ENCODE peak calls at places on chromosomes 4 and X, in seven cellular contexts. One of them, this sample, is unnamed.

GRCh38 chr4:8906668-8906970 is 35.0 kb upstream of the HMX1 start:
- DNase-seq in gastrocnemius medialis: no peak
- DNase-seq in fibroblast of lung: no peak
- DNase-seq in suprapubic skin: peak
- DNase-seq in right lobe of liver: peak
- DNase-seq in breast epithelium: no peak
- DNase-seq in upper lobe of right lung: peak
- DNase-seq in this sample: no peak

GRCh38 chr4:112289407-112290253 is 3.9 kb upstream of the TIFA start:
- DNase-seq in gastrocnemius medialis: no peak
- DNase-seq in fibroblast of lung: no peak
- DNase-seq in suprapubic skin: no peak
- DNase-seq in right lobe of liver: no peak
- DNase-seq in breast epithelium: no peak
- DNase-seq in upper lobe of right lung: no peak
- DNase-seq in this sample: no peak

GRCh38 chr4:36277533-36277932 is 3.9 kb upstream of the DTHD1 start:
- DNase-seq in gastrocnemius medialis: no peak
- DNase-seq in fibroblast of lung: no peak
- DNase-seq in suprapubic skin: no peak
- DNase-seq in right lobe of liver: no peak
- DNase-seq in breast epithelium: no peak
- DNase-seq in upper lobe of right lung: no peak
- DNase-seq in this sample: no peak

GRCh38 chr4:108889696-108890475 is 127.0 kb upstream of the ETNPPL start:
- DNase-seq in gastrocnemius medialis: no peak
- DNase-seq in fibroblast of lung: peak
- DNase-seq in suprapubic skin: no peak
- DNase-seq in right lobe of liver: no peak
- DNase-seq in breast epithelium: no peak
- DNase-seq in upper lobe of right lung: no peak
- DNase-seq in this sample: no peak

GRCh38 chr4:164866817-164867490 is 10.0 kb upstream of the APELA start:
- DNase-seq in gastrocnemius medialis: no peak
- DNase-seq in fibroblast of lung: no peak
- DNase-seq in suprapubic skin: no peak
- DNase-seq in right lobe of liver: no peak
- DNase-seq in breast epithelium: no peak
- DNase-seq in upper lobe of right lung: no peak
- DNase-seq in this sample: no peak

GRCh38 chr4:174122705-174123104 is 160.8 kb downstream of the FBXO8 start:
- DNase-seq in gastrocnemius medialis: no peak
- DNase-seq in fibroblast of lung: no peak
- DNase-seq in suprapubic skin: no peak
- DNase-seq in right lobe of liver: no peak
- DNase-seq in breast epithelium: no peak
- DNase-seq in upper lobe of right lung: no peak
- DNase-seq in this sample: no peak

GRCh38 chr4:19982556-19982955 is 269.1 kb upstream of the SLIT2 start:
- DNase-seq in gastrocnemius medialis: no peak
- DNase-seq in fibroblast of lung: peak
- DNase-seq in suprapubic skin: no peak
- DNase-seq in right lobe of liver: no peak
- DNase-seq in breast epithelium: no peak
- DNase-seq in upper lobe of right lung: no peak
- DNase-seq in this sample: peak

GRCh38 chr4:183797041-183797444 is 108.1 kb upstream of the STOX2 start:
- DNase-seq in gastrocnemius medialis: no peak
- DNase-seq in fibroblast of lung: no peak
- DNase-seq in suprapubic skin: no peak
- DNase-seq in right lobe of liver: peak
- DNase-seq in breast epithelium: no peak
- DNase-seq in upper lobe of right lung: peak
- DNase-seq in this sample: no peak

GRCh38 chr4:164536829-164537228 is 217.1 kb upstream of the SMIM31 start:
- DNase-seq in gastrocnemius medialis: no peak
- DNase-seq in fibroblast of lung: peak
- DNase-seq in suprapubic skin: peak
- DNase-seq in right lobe of liver: no peak
- DNase-seq in breast epithelium: peak
- DNase-seq in upper lobe of right lung: no peak
- DNase-seq in this sample: peak

GRCh38 chrX:18793601-18794089 is 86.2 kb downstream of the PPEF1 start:
- DNase-seq in gastrocnemius medialis: no peak
- DNase-seq in fibroblast of lung: no peak
- DNase-seq in suprapubic skin: no peak
- DNase-seq in right lobe of liver: no peak
- DNase-seq in breast epithelium: no peak
- DNase-seq in upper lobe of right lung: no peak
- DNase-seq in this sample: no peak

GRCh38 chr4:44186096-44186849 is 262.3 kb downstream of the KCTD8 start:
- DNase-seq in gastrocnemius medialis: no peak
- DNase-seq in fibroblast of lung: no peak
- DNase-seq in suprapubic skin: no peak
- DNase-seq in right lobe of liver: no peak
- DNase-seq in breast epithelium: no peak
- DNase-seq in upper lobe of right lung: no peak
- DNase-seq in this sample: no peak

GRCh38 chrX:23945206-23945605 is 37.4 kb downstream of the CXorf58 start:
- DNase-seq in gastrocnemius medialis: no peak
- DNase-seq in fibroblast of lung: no peak
- DNase-seq in suprapubic skin: no peak
- DNase-seq in right lobe of liver: no peak
- DNase-seq in breast epithelium: no peak
- DNase-seq in upper lobe of right lung: no peak
- DNase-seq in this sample: no peak

GRCh38 chr4:147396105-147396504 is 84.8 kb upstream of the EDNRA start:
- DNase-seq in gastrocnemius medialis: no peak
- DNase-seq in fibroblast of lung: no peak
- DNase-seq in suprapubic skin: no peak
- DNase-seq in right lobe of liver: no peak
- DNase-seq in breast epithelium: no peak
- DNase-seq in upper lobe of right lung: no peak
- DNase-seq in this sample: no peak

DNA sequence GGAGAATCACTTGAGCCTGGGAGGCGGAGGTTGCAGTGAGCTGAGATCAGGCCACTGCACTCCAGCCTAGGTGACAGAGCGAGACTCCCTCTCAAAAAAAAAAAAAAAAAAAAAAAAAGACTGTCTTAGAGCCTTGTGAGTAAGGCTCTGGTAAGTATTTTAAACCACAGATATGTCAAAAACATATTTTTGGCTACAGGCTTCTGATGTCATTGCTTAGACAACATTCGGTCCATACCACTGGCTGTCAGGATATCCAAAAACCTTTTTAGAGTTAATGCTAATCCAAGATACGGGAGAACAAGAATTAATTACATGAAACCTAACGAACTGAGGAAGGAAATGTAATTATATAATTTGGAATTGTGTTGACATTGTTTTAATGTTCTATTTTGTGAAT is 999.5 kb upstream of the PABPC4L start:
- DNase-seq in gastrocnemius medialis: no peak
- DNase-seq in fibroblast of lung: peak
- DNase-seq in suprapubic skin: no peak
- DNase-seq in right lobe of liver: no peak
- DNase-seq in breast epithelium: no peak
- DNase-seq in upper lobe of right lung: no peak
- DNase-seq in this sample: no peak
- H3K4me3 ChIP-seq in gastrocnemius medialis: no peak
- H3K4me3 ChIP-seq in fibroblast of lung: no peak
- H3K4me3 ChIP-seq in suprapubic skin: no peak
- H3K4me3 ChIP-seq in right lobe of liver: no peak
- H3K4me3 ChIP-seq in breast epithelium: no peak
- H3K4me3 ChIP-seq in upper lobe of right lung: no peak
- H3K4me3 ChIP-seq in this sample: no peak

GRCh38 chr4:119205690-119206089 is 6.8 kb upstream of the USP53 start:
- DNase-seq in gastrocnemius medialis: no peak
- DNase-seq in fibroblast of lung: no peak
- DNase-seq in suprapubic skin: no peak
- DNase-seq in right lobe of liver: no peak
- DNase-seq in breast epithelium: no peak
- DNase-seq in upper lobe of right lung: no peak
- DNase-seq in this sample: no peak
- TF ChIP-seq CTCF in gastrocnemius medialis: no peak
- TF ChIP-seq CTCF in fibroblast of lung: no peak
- TF ChIP-seq CTCF in suprapubic skin: no peak
- TF ChIP-seq CTCF in right lobe of liver: no peak
- TF ChIP-seq CTCF in breast epithelium: no peak
- TF ChIP-seq CTCF in upper lobe of right lung: no peak
- TF ChIP-seq CTCF in this sample: no peak

GRCh38 chr4:61202638-61203495 is 2.7 kb downstream of the ADGRL3 start:
- DNase-seq in gastrocnemius medialis: no peak
- DNase-seq in fibroblast of lung: peak
- DNase-seq in suprapubic skin: no peak
- DNase-seq in right lobe of liver: no peak
- DNase-seq in breast epithelium: no peak
- DNase-seq in upper lobe of right lung: no peak
- DNase-seq in this sample: no peak

GRCh38 chr4:61202100-61202637 is 2.0 kb downstream of the ADGRL3 start:
- DNase-seq in gastrocnemius medialis: no peak
- DNase-seq in fibroblast of lung: peak
- DNase-seq in suprapubic skin: peak
- DNase-seq in right lobe of liver: no peak
- DNase-seq in breast epithelium: no peak
- DNase-seq in upper lobe of right lung: no peak
- DNase-seq in this sample: no peak

GRCh38 chr4:61200195-61200990 is at the start of gene ADGRL3:
- DNase-seq in gastrocnemius medialis: no peak
- DNase-seq in fibroblast of lung: peak
- DNase-seq in suprapubic skin: peak
- DNase-seq in right lobe of liver: no peak
- DNase-seq in breast epithelium: no peak
- DNase-seq in upper lobe of right lung: no peak
- DNase-seq in this sample: no peak

GRCh38 chr4:61200991-61201526 is 933 bp downstream of the ADGRL3 start:
- DNase-seq in gastrocnemius medialis: no peak
- DNase-seq in fibroblast of lung: peak
- DNase-seq in suprapubic skin: peak
- DNase-seq in right lobe of liver: no peak
- DNase-seq in breast epithelium: no peak
- DNase-seq in upper lobe of right lung: no peak
- DNase-seq in this sample: no peak

DNA sequence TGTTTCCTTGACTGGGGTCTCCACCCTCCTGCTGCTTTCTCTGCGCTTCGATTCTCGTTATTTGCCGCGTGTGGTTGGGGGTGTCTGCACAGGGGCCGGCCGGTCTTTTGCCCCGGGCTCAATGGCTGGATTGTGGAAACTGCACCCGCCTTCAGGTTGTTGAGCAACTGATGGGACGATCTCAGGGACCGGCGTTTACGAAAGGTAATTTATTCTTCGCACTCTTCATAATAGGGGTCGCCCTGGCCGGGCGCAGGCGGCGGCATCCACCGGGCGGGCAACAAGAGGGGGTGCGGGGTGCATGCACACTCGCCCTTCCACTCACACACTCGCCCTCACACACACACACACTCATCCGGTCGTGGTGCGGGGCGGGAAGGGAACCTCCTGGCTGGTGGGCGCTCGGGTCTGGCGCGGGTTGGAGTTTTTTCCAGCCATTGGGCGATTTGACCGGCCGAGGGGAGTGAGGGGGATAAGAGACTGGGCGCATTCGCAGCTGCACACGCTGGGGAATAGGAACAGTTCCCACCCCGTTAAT is 1.5 kb downstream of the ADGRL3 start:
- DNase-seq in gastrocnemius medialis: no peak
- DNase-seq in fibroblast of lung: peak
- DNase-seq in suprapubic skin: peak
- DNase-seq in right lobe of liver: no peak
- DNase-seq in breast epithelium: no peak
- DNase-seq in upper lobe of right lung: no peak
- DNase-seq in this sample: no peak
- H3K4me3 ChIP-seq in gastrocnemius medialis: peak
- H3K4me3 ChIP-seq in fibroblast of lung: no peak
- H3K4me3 ChIP-seq in suprapubic skin: peak
- H3K4me3 ChIP-seq in right lobe of liver: peak
- H3K4me3 ChIP-seq in breast epithelium: peak
- H3K4me3 ChIP-seq in upper lobe of right lung: peak
- H3K4me3 ChIP-seq in this sample: peak

DNA sequence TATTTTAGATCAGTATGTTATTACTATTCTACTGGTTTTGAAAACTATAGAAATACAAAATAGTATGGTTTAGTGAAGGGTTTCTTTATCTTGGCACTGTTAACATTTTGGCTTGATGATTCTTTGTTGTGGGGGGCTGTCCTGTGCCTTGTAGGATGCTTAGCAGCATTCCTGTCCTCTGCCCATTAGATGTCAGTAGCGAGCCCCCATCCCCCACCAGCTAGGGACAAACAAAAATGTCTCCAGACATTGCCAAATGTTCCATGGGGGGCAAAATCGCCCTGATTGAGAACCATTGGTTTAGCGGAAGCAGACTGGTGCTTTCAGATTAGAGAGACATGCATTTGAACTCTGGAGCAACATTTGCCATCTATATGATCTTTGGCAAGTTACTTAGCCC is 23.3 kb downstream of the SPARCL1 start:
- DNase-seq in gastrocnemius medialis: no peak
- DNase-seq in fibroblast of lung: no peak
- DNase-seq in suprapubic skin: no peak
- DNase-seq in right lobe of liver: no peak
- DNase-seq in breast epithelium: no peak
- DNase-seq in upper lobe of right lung: no peak
- DNase-seq in this sample: no peak
- TF ChIP-seq CTCF in gastrocnemius medialis: no peak
- TF ChIP-seq CTCF in fibroblast of lung: no peak
- TF ChIP-seq CTCF in suprapubic skin: no peak
- TF ChIP-seq CTCF in right lobe of liver: no peak
- TF ChIP-seq CTCF in breast epithelium: no peak
- TF ChIP-seq CTCF in upper lobe of right lung: no peak
- TF ChIP-seq CTCF in this sample: no peak